ENCODE peak calls at places on chromosomes 16 and 17, in four cellular contexts. O is fibroblast of lung, T is NB4, W is heart left ventricle. L is an unnamed sample.

GRCh38 chr16:72400257-72401078 is 228.5 kb upstream of the PMFBP1 start:
- DNase-seq in O (peak), T (peak), W (no peak), L (peak)

GRCh38 chr17:3765981-3766380 is 35.0 kb downstream of the ITGAE start:
- DNase-seq in O (no peak), T (no peak), W (no peak), L (no peak)

GRCh38 chr16:83887564-83887963 is 11.4 kb upstream of the MLYCD start:
- DNase-seq in O (no peak), T (no peak), W (no peak), L (no peak)

GRCh38 chr16:66750279-66751134 is 902 bp downstream of the DYNC1LI2 start:
- DNase-seq in O (no peak), T (peak), W (no peak), L (no peak)

GRCh38 chr17:2111691-2112090 is 56.8 kb downstream of the HIC1 start:
- DNase-seq in O (peak), T (no peak), W (no peak), L (no peak)

GRCh38 chr17:78523939-78524655 is 53.1 kb downstream of the DNAH17 start:
- DNase-seq in O (no peak), T (no peak), W (no peak), L (no peak)

GRCh38 chr16:48918520-48919258 is 308.7 kb upstream of the N4BP1 start:
- DNase-seq in O (no peak), T (no peak), W (no peak), L (no peak)

GRCh38 chr17:49401971-49402491 is 12.7 kb downstream of the PHB1 start:
- DNase-seq in O (no peak), T (no peak), W (no peak), L (no peak)

GRCh38 chr16:84860383-84860782 is 40.6 kb downstream of the CRISPLD2 start:
- DNase-seq in O (no peak), T (no peak), W (peak), L (no peak)

GRCh38 chr17:2703606-2704005 is 8.0 kb downstream of the CLUH start:
- DNase-seq in O (no peak), T (no peak), W (peak), L (no peak)

GRCh38 chr16:6926762-6927161 is 405.9 kb upstream of the RBFOX1 start:
- DNase-seq in O (no peak), T (no peak), W (no peak), L (no peak)
- H3K4me3 ChIP-seq in O (no peak), T (no peak), W (no peak), L (no peak)

GRCh38 chr16:47877166-47877565 is 278.6 kb downstream of the ABCC12 start:
- DNase-seq in O (no peak), T (no peak), W (no peak), L (no peak)
- H3K4me3 ChIP-seq in O (no peak), T (no peak), W (no peak), L (no peak)

DNA sequence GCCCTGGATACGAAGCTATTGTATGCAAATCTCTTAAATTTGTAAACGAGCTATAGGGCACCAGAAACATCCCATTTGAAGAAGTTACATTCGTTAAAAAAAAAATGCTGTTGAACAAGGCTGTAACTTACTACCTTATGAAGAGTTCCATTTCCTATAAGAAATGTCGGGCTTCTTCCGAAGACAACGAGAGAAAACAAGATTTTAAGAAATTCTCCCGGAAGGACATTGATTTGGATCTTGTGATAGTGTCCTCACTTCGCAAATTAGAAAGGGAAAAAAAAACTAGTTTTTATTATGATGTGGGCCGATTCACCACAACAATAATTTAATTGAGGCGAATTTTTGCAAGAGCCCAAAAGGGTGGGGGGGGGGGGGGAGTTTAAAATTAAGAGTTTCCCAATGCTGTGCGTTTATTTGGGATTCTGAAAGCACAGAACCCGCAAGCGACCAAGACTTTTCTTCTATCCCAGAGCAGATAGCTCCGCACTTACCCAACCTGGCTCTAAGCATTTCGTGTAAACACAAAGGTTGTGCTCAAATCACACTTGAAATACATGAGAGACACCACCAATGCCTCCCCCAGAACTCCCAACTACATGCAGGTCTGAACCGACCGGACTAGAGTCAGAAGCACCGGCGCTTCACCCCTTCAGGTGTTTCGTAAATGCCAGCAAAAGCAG is 1.4 kb upstream of the SOX9 start:
- DNase-seq in O (no peak), T (no peak), W (no peak), L (no peak)
- H3K4me3 ChIP-seq in O (no peak), T (no peak), W (peak), L (no peak)

GRCh38 chr16:2716101-2716885 is 3.7 kb downstream of the PRSS27 start:
- DNase-seq in O (no peak), T (no peak), W (no peak), L (no peak)
- H3K4me3 ChIP-seq in O (no peak), T (no peak), W (no peak), L (no peak)

GRCh38 chr17:80363518-80364090 is 51.4 kb upstream of the ENDOV start:
- DNase-seq in O (no peak), T (no peak), W (no peak), L (no peak)
- H3K4me3 ChIP-seq in O (no peak), T (no peak), W (peak), L (no peak)

GRCh38 chr17:17305282-17305801 is 2.2 kb downstream of the NT5M start:
- DNase-seq in O (no peak), T (peak), W (no peak), L (no peak)
- H3K4me3 ChIP-seq in O (no peak), T (peak), W (no peak), L (no peak)

GRCh38 chr16:6732166-6732565 is 600.5 kb upstream of the RBFOX1 start:
- DNase-seq in O (no peak), T (no peak), W (no peak), L (no peak)
- H3K4me3 ChIP-seq in O (no peak), T (no peak), W (no peak), L (no peak)

GRCh38 chr16:90019201-90019542 is at the start of gene DBNDD1:
- DNase-seq in O (no peak), T (no peak), W (peak), L (no peak)

GRCh38 chr16:90019543-90020259 is 445 bp upstream of the DBNDD1 start:
- DNase-seq in O (peak), T (peak), W (peak), L (no peak)

GRCh38 chr16:90020838-90021382 is 1.7 kb upstream of the DBNDD1 start:
- DNase-seq in O (no peak), T (peak), W (no peak), L (no peak)

GRCh38 chr16:90018297-90019200 is 707 bp downstream of the DBNDD1 start:
- DNase-seq in O (no peak), T (no peak), W (peak), L (no peak)

DNA sequence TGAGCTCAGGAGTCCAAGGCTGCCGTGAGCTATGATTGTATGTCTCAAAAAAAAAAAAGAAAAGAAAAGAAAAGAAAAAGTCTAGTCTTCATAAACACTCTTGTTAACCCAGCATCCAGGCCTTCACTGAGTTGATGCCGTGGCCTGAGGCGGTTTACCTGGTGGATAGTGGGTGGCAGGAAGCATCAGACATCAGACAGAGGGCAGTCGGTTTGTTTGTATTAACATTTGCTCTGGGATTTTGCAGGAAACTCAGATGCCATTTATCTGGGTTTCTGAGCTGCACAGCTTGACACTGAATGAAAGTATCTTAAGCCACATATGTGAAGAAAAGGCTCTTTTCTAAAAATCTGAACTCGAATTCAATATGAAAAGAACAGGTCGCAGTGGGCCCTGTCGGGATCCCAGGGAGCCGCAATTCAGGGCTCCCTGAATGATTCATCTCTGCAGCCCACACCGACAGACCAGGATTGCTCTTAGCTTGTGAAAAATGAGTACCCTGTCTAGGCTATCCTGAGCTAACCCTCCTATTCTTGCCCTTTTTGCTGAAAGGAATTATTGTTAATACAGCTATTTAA is 1.1 kb upstream of the DBNDD1 start:
- DNase-seq in O (no peak), T (no peak), W (no peak), L (no peak)
- H3K4me3 ChIP-seq in O (no peak), T (no peak), W (peak), L (no peak)

L was measured in AG09309.